ENCODE peak calls at places on chromosomes 4 and X, in seven cellular contexts. P is HCT116; Q is CD4-positive, alpha-beta memory T cell; J is GM23248; F is brain microvascular endothelial cell; K is mesenchymal stem cell; M is ovary. T is an unnamed sample.

GRCh38 chrX:153471663-153472280 is 1.4 kb upstream of the HAUS7 start:
- DNase-seq in P (no peak), Q (no peak), J (no peak), F (no peak), K (no peak), M (no peak), T (no peak)

GRCh38 chrX:1202251-1202650 is 10.2 kb downstream of the CRLF2 start:
- DNase-seq in P (no peak), Q (no peak), J (no peak), F (no peak), K (no peak), M (no peak), T (no peak)

GRCh38 chr4:177447417-177448004 is 5.3 kb upstream of the AGA start:
- DNase-seq in P (no peak), Q (no peak), J (no peak), F (no peak), K (no peak), M (no peak), T (no peak)

GRCh38 chrX:68681443-68681941 is 34.0 kb downstream of the STARD8 start:
- DNase-seq in P (no peak), Q (no peak), J (peak; percentile 41), F (peak; percentile 40), K (peak; percentile 20), M (no peak), T (no peak)

GRCh38 chrX:84339507-84340364 is 151.7 kb upstream of the RPS6KA6 start:
- DNase-seq in P (no peak), Q (peak; percentile 1), J (peak; percentile 32), F (no peak), K (peak; percentile 15), M (no peak), T (peak; percentile 14)

GRCh38 chr4:165204462-165204830 is 2.9 kb upstream of the KLHL2 start:
- DNase-seq in P (no peak), Q (no peak), J (peak; percentile 73), F (peak; percentile 27), K (peak; percentile 36), M (no peak), T (no peak)

GRCh38 chrX:110741213-110741796 is 54.3 kb downstream of the CHRDL1 start:
- DNase-seq in P (no peak), Q (no peak), J (peak; percentile 85), F (peak; percentile 7), K (peak; percentile 86), M (no peak), T (no peak)

GRCh38 chrX:25427873-25428555 is 412.2 kb upstream of the ARX start:
- DNase-seq in P (no peak), Q (no peak), J (no peak), F (no peak), K (no peak), M (no peak), T (peak; percentile 29)

GRCh38 chr4:48944252-48944651 is 37.7 kb upstream of the OCIAD2 start:
- DNase-seq in P (peak; percentile 83), Q (no peak), J (peak; percentile 27), F (no peak), K (no peak), M (no peak), T (no peak)

GRCh38 chr4:69167300-69167699 is 47.2 kb downstream of the UGT2B11 start:
- DNase-seq in P (no peak), Q (no peak), J (peak; percentile 0), F (no peak), K (peak; percentile 2), M (no peak), T (no peak)

GRCh38 chr4:37687175-37687525 is 974 bp upstream of the RELL1 start:
- DNase-seq in P (no peak), Q (no peak), J (no peak), F (no peak), K (no peak), M (no peak), T (no peak)

GRCh38 chr4:37685211-37685725 is 908 bp downstream of the RELL1 start:
- DNase-seq in P (no peak), Q (peak; percentile 82), J (peak; percentile 80), F (no peak), K (peak; percentile 84), M (no peak), T (peak; percentile 36)

GRCh38 chr4:37686373-37687174 is at the start of gene RELL1:
- DNase-seq in P (peak; percentile 99), Q (peak; percentile 99), J (peak; percentile 99), F (peak; percentile 100), K (peak; percentile 99), M (peak; percentile 100), T (peak; percentile 98)

GRCh38 chr4:37684154-37684553 is 2.0 kb downstream of the RELL1 start:
- DNase-seq in P (no peak), Q (no peak), J (no peak), F (no peak), K (no peak), M (no peak), T (no peak)

DNA sequence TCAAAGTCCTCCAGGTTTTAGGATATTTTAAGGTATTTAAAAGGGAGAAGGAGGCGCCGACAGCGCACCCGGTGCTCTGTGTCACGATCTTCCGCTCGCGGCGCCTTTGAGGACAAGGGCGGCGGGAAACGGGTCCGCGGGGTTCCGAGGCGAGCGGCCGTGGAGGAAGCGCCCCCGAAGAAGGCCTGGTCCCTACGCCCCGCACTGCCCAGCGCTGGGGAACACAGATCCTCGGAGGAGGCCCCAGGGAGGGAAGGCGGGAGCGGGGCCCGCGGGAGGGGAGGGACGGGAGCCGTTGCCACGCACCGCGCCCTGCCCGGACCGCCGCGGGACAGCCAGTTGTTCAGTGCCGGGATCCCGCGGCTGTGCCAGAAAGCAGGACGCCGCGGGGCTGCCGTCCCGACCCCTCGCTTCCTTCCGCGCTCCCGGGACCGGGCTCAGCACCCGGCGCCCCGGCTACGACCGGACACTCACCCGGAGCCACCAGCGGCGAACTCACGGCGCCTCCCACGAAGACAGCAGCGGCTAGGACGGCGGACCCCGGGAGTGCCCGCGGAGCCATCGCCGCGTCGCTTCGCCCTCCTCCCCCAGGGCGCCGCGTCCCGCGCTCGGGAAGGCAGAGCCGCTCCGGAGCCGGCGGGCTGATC is 327 bp downstream of the RELL1 start:
- DNase-seq in P (no peak), Q (peak; percentile 76), J (peak; percentile 76), F (peak; percentile 26), K (peak; percentile 69), M (no peak), T (peak; percentile 37)
- H3K27ac ChIP-seq in P (peak overlapping the region; percentile 65), Q (peak overlapping the region; percentile 91), J (peak overlapping the region; percentile 84), F (peak overlapping the region; percentile 91), K (peak overlapping the region; percentile 19), M (peak overlapping the region; percentile 86), T (peak overlapping the region; percentile 67)

GRCh38 chr4:153401501-153401900 is 57.0 kb downstream of the MND1 start:
- DNase-seq in P (no peak), Q (no peak), J (no peak), F (no peak), K (no peak), M (no peak), T (no peak)

GRCh38 chr4:153399358-153399757 is 54.9 kb downstream of the MND1 start:
- DNase-seq in P (no peak), Q (no peak), J (no peak), F (no peak), K (no peak), M (no peak), T (no peak)

GRCh38 chr4:153407906-153408305 is 58.3 kb upstream of the TMEM131L start:
- DNase-seq in P (no peak), Q (no peak), J (no peak), F (no peak), K (no peak), M (no peak), T (no peak)

GRCh38 chr4:153402366-153402765 is 57.9 kb downstream of the MND1 start:
- DNase-seq in P (no peak), Q (no peak), J (peak; percentile 29), F (peak; percentile 38), K (peak; percentile 67), M (no peak), T (no peak)

DNA sequence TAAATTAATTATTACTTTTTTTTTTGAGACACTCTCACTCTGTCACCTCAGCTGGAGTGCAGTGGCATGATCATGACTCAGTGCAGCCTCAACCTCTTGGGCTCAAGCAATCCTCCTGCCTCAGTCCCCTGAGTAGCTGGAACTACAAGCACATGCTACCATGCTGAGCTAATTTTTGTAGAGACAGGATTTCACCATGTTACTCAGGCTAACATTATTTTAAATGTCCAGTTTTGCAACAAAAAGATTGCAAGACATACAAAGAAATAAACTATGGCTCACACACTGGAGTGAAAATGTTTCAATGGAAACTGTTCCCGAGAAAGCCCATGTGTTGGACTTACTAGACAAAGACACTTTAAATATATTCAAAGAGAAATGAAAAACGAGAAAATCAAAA is 59.3 kb downstream of the MND1 start:
- DNase-seq in P (no peak), Q (no peak), J (peak; percentile 16), F (no peak), K (peak; percentile 43), M (no peak), T (no peak)
- H3K36me3 ChIP-seq in P (no peaks in the 10 kb centered on the region), Q (no peaks in the 10 kb centered on the region), J (no peaks in the 10 kb centered on the region), F (no peaks in the 10 kb centered on the region), K (no peaks in the 10 kb centered on the region), M (no peaks in the 10 kb centered on the region), T (peaks cover 5% of the 10 kb centered on the region)

GRCh38 chr4:6880691-6881090 is 28.9 kb upstream of the TBC1D14 start:
- DNase-seq in P (no peak), Q (no peak), J (no peak), F (no peak), K (no peak), M (no peak), T (no peak)

GRCh38 chr4:6878451-6879059 is 31.1 kb upstream of the TBC1D14 start:
- DNase-seq in P (no peak), Q (no peak), J (no peak), F (no peak), K (no peak), M (no peak), T (no peak)

GRCh38 chr4:6884341-6884870 is 25.2 kb upstream of the TBC1D14 start:
- DNase-seq in P (no peak), Q (no peak), J (no peak), F (no peak), K (peak; percentile 52), M (no peak), T (no peak)

GRCh38 chr4:6885953-6886557 is 23.6 kb upstream of the TBC1D14 start:
- DNase-seq in P (no peak), Q (no peak), J (peak; percentile 90), F (peak; percentile 38), K (peak; percentile 85), M (no peak), T (peak; percentile 75)

DNA sequence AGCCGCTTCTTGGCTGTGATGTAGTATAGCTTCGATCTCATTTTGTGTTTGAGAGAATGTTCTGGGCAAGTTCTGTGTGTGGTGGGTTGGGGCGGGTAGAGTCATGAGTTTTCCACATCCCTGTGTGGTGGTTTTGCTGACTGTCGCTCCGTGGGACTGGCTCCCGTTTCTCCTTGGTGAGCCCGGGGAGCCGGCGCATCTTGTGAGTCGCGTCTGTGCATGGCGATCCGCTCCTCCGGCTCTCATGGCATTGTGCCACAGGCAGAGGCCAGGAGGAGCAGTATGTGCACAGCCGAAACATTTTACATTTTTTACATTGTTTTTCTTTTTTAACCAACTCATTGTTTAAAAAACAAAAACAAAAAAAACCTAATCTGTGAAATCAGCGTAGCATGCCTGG is 27.7 kb upstream of the TBC1D14 start:
- DNase-seq in P (no peak), Q (no peak), J (no peak), F (no peak), K (no peak), M (no peak), T (no peak)
- H3K27ac ChIP-seq in P (no peak overlapping the region), Q (no peak overlapping the region), J (no peak overlapping the region), F (no peak overlapping the region), K (no peak overlapping the region), M (no peak overlapping the region), T (no peak overlapping the region)

DNA sequence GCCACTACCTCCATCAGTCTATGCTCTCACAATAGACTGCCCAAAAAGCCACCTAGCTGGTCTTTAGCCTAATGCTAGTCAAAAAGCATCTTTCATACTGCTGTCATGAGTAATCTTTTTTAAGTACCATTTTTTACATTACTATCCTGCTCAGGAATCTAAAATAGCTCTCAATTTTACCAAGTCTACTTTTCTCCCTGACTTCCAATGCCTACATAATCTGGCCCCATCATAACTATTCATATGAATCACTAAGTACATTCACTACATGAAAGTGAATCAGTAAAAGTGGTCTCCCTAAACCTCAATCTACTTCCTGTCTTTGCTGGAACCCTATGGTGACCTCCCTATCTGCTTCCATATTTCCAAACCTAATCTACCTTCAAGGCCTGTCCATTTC is 105.9 kb downstream of the THOC2 start:
- DNase-seq in P (no peak), Q (no peak), J (peak; percentile 66), F (peak; percentile 20), K (no peak), M (no peak), T (no peak)
- H3K36me3 ChIP-seq in P (peaks cover 8% of the 10 kb centered on the region), Q (peaks cover 17% of the 10 kb centered on the region), J (peaks cover 21% of the 10 kb centered on the region), F (peaks cover 2% of the 10 kb centered on the region), K (no peaks in the 10 kb centered on the region), M (no peaks in the 10 kb centered on the region), T (peaks cover 27% of the 10 kb centered on the region)